ENCODE peak calls at places on chromosome 1, in five cellular contexts. F, H, L, S and X are unnamed samples. For H3K4me1, the result is how much of the 10 kb centered on the place peaks cover.

GRCh38 chr1:150127868-150128267 is 21.8 kb upstream of the PLEKHO1 start:
- DNase-seq in F (no peak), H (no peak), L (no peak), S (no peak), X (no peak)

GRCh38 chr1:210222288-210223006 is 10.1 kb upstream of the SERTAD4 start:
- DNase-seq in L (no peak), H (peak), S (no peak), F (peak), X (no peak)

GRCh38 chr1:8589571-8589970 is 227.9 kb downstream of the RERE start:
- DNase-seq in F (no peak), L (no peak), H (no peak), S (no peak), X (no peak)

GRCh38 chr1:237799762-237800474 is 90.8 kb downstream of the ZP4 start:
- DNase-seq in L (peak), F (peak), H (peak), S (no peak), X (no peak)

GRCh38 chr1:103948526-103948925 is 198.8 kb downstream of the AMY1C start:
- DNase-seq in S (no peak), F (no peak), H (no peak), L (no peak), X (no peak)

GRCh38 chr1:248822148-248823032 is 3.3 kb downstream of the SH3BP5L start:
- DNase-seq in S (no peak), H (no peak), L (no peak), F (no peak), X (no peak)

GRCh38 chr1:229224308-229224707 is 46.6 kb upstream of the RAB4A start:
- DNase-seq in H (no peak), L (no peak), F (no peak), S (no peak), X (no peak)

GRCh38 chr1:1797731-1798341 is 19.6 kb upstream of the NADK start:
- DNase-seq in S (no peak), L (no peak), F (no peak), H (no peak), X (no peak)

GRCh38 chr1:179785025-179785424 is 41.9 kb downstream of the FAM163A start:
- DNase-seq in F (no peak), L (no peak), S (no peak), H (no peak), X (no peak)

GRCh38 chr1:181643631-181644030 is 160.3 kb downstream of the CACNA1E start:
- DNase-seq in S (no peak), H (no peak), L (no peak), F (no peak), X (no peak)

GRCh38 chr1:91070274-91070673 is 48.4 kb upstream of the ZNF644 start:
- DNase-seq in H (no peak), S (no peak), F (no peak), L (no peak), X (no peak)

GRCh38 chr1:150408800-150409199 is 44.9 kb downstream of the RPRD2 start:
- DNase-seq in F (no peak), S (no peak), H (no peak), L (no peak), X (no peak)

GRCh38 chr1:118101445-118101844 is 83.6 kb downstream of the SPAG17 start:
- DNase-seq in F (no peak), H (peak), S (no peak), L (no peak), X (no peak)

DNA sequence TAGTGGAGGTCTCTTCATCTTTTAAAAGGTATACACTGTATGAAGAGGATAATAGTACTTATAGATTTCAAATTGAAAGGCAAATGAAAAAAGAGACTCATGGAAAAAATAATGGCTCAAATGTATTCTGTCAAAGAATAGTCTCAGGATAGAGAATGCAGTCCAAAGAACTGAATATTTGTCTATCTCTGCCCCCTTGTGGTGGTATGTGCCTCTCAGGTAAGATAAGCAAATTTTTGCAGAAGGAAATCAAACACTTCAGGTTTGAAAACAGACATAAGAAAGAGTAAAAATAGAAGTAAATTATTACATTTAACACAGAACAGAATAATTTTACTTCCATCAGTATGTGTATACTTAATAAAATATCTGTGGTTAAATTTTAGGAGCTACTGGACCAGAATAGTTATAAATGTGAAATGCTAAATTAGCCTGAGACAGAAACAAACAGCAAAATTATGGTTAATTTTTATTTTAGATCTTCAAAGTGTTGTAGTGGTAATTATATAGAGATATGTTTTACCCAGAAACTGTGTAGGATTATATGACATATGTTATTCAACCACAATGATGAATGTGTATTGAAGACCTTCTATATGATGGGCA is 164.4 kb upstream of the PALMD start:
- DNase-seq in F (peak), S (no peak), L (peak), H (peak), X (peak)
- TF ChIP-seq CTCF in F (peak), S (peak), L (peak), H (peak), X (peak)

GRCh38 chr1:206735553-206736031 is 35.0 kb upstream of the IL19 start:
- DNase-seq in H (no peak), S (peak), L (no peak), F (no peak), X (no peak)

GRCh38 chr1:206734499-206735142 is 36.0 kb upstream of the IL19 start:
- DNase-seq in S (peak), F (peak), L (peak), H (peak), X (peak)

GRCh38 chr1:206729507-206729906 is 41.1 kb upstream of the IL19 start:
- DNase-seq in F (no peak), L (no peak), H (no peak), S (no peak), X (no peak)

GRCh38 chr1:206733012-206733411 is 37.6 kb upstream of the IL19 start:
- DNase-seq in L (no peak), S (no peak), H (no peak), F (no peak), X (no peak)

GRCh38 chr1:206732508-206732907 is 38.1 kb upstream of the IL19 start:
- DNase-seq in F (no peak), H (no peak), L (no peak), S (no peak), X (no peak)
- H3K4me1 ChIP-seq in F (under half), H (under half), L (under half), S (under half), X (under half)

DNA sequence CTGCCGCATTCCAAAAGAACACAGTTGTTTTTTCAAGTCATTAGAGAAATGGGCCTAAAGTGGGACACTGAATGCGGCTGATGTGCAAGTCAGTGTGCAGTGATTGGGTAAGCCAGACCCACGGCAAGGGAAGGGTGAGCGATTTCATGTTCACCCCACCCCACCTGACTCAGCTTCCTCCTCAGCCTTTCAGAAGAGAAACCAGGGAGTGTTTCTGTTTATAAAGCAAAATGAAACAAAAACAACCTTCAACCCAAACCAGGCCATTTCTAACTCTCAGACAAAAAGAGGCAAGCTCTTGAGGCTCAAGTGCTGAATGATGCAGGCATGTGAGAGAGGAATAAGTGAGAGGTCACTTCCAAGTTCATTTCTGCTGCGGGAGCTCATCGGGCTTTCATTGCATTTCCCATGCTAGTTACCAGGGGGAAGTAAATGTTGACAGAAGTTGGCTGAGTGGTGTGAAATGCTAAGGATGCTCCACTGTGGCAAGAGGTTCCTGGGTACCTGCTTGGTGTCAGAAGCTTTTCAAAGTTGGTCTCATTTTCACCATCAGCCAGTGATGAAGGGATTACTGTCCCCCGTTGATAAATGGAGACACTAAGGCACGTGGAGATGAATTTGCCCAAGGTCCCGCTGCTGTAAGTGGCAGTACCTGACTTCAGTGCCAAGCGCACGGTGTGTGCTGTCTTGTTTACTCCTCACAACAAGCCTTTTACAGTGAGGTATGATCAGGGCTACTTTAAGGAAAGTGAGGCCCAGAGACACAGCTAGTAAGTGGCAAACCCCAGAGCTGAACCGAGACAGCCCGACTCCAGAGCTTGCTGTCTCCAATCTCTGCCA is 29.1 kb downstream of the STPG1 start:
- DNase-seq in F (peak), H (no peak), L (no peak), S (no peak), X (no peak)
- TF ChIP-seq POLR2A in F (no peak), H (no peak), L (no peak), S (no peak), X (no peak)

GRCh38 chr1:21661886-21662285 is 7.3 kb downstream of the RAP1GAP start:
- DNase-seq in F (no peak), H (no peak), L (no peak), S (peak), X (no peak)

GRCh38 chr1:21663951-21664805 is 5.0 kb downstream of the RAP1GAP start:
- DNase-seq in H (no peak), S (peak), L (no peak), F (no peak), X (peak)

GRCh38 chr1:21662426-21663250 is 6.5 kb downstream of the RAP1GAP start:
- DNase-seq in S (peak), F (no peak), H (no peak), L (no peak), X (no peak)

GRCh38 chr1:21664806-21665588 is 4.2 kb downstream of the RAP1GAP start:
- DNase-seq in L (no peak), S (peak), F (no peak), H (no peak), X (no peak)

DNA sequence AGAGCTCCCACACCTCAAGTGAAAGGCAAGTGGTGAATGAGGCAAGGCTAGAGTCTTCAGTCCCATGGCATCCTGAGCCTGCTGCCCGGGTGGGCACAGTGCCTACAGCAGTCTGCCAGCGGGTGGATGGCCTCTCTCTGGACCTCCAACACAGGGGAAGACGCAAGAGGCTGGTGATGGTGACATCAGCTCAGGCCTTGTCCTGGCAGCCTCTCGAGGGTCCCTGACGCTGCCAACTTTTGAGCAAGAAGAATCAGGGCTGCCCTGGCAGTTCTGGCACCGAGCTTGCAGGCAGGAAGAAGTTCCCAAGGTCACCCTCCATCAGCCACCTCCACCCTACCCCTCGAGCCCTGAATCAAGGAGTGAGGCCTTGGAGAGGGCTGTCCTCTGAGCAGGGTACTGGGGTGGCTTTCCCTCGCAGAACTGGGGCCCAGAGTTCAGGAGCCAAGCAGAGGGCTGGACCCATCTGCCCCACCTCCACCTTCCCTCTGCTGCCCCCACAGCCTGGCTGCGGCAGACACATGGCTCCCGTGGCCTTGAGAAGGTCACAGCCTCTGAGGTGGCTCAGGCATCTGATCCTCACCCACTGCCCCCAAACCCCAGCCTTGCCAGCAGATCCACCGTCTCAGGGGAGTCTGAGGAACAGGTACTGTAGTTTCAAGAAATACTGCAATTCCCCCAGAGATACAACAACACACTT is 5.8 kb downstream of the RAP1GAP start:
- DNase-seq in F (no peak), S (peak), H (no peak), L (no peak), X (peak)
- TF ChIP-seq CTCF in F (no peak), S (no peak), H (no peak), L (no peak), X (no peak)

GRCh38 chr1:13763991-13764390 is 64.0 kb downstream of the PRDM2 start:
- DNase-seq in F (no peak), S (no peak), L (no peak), H (no peak), X (no peak)
- H3K4me1 ChIP-seq in F (under half), S (half or more), L (under half), H (under half), X (under half)

GRCh38 chr1:204495078-204495753 is 611 bp upstream of the PIK3C2B start:
- DNase-seq in S (no peak), F (no peak), L (no peak), H (no peak), X (no peak)

GRCh38 chr1:204493145-204493881 is 1.3 kb downstream of the PIK3C2B start:
- DNase-seq in F (peak), H (peak), L (peak), S (peak), X (peak)

GRCh38 chr1:204493882-204494280 is 724 bp downstream of the PIK3C2B start:
- DNase-seq in L (peak), F (peak), S (peak), H (peak), X (peak)

GRCh38 chr1:204491653-204492052 is 3.0 kb downstream of the PIK3C2B start:
- DNase-seq in S (no peak), L (no peak), F (no peak), H (no peak), X (no peak)

DNA sequence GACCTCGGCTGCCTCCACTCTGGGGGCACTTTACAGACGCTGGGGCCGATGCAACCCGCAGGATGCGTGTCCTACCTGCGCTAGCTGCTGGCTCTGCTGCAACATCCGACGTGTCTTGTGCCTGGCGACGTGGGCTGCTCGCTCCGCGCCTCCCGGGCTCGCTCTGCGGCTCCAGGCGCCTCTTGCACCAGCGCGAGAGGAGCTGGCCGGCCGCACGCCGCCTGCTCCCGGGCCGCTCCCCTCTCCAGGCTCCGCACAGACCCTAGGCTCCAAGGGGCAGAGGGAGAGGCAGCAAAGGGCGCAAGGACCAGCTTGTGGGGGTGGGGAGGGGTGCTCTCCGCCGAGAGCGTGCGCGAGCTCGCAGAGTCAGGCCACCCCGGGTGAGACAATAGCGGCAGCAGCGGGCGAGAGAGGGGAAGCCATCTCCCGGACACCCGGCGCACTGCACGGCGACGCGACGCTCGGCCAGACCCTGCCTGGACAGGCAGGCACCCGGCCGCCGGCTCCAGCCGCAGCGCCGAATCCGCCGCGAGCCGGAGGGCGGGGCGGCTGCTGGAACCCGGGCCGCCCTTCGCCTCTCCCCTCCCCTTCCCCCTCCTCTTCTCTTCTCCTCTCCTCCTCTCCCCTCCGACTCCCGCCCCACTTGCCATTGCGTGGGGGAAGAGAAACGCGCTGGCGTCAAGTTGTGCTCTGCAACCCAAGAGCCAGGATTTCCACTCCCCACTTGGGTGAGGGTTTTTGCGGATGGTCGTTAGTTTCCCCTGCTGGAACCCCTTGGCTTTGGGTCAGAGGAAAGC is at the start of gene PIK3C2B:
- DNase-seq in H (peak), S (peak), F (peak), L (peak), X (peak)
- TF ChIP-seq POLR2A in H (peak), S (peak), F (peak), L (peak), X (peak)

GRCh38 chr1:83942914-83943313 is 56.0 kb downstream of the TTLL7 start:
- DNase-seq in F (no peak), H (no peak), S (no peak), L (no peak), X (no peak)
- TF ChIP-seq CTCF in F (no peak), H (no peak), S (no peak), L (no peak), X (no peak)